ENCODE peak calls at places on chromosomes 2 and 18, in six cellular contexts. One of them, this sample, is unnamed.

GRCh38 chr2:70247364-70248144 is 874 bp downstream of the TIA1 start:
- DNase-seq in HepG2: no peak
- DNase-seq in GM12878: no peak
- DNase-seq in SK-N-SH: no peak
- DNase-seq in H1: no peak
- DNase-seq in K562: no peak
- DNase-seq in this sample: no peak

GRCh38 chr2:231928481-231928880 is 2.3 kb upstream of the NPPC start:
- DNase-seq in GM12878: no peak
- DNase-seq in H1: no peak
- DNase-seq in K562: no peak
- DNase-seq in SK-N-SH: peak
- DNase-seq in HepG2: peak
- DNase-seq in this sample: no peak

GRCh38 chr2:27606611-27607010 is 22.2 kb downstream of the CCDC121 start:
- DNase-seq in GM12878: no peak
- DNase-seq in K562: no peak
- DNase-seq in HepG2: no peak
- DNase-seq in SK-N-SH: no peak
- DNase-seq in H1: no peak
- DNase-seq in this sample: no peak

GRCh38 chr2:103959174-103960125 is 894.5 kb upstream of the POU3F3 start:
- DNase-seq in K562: no peak
- DNase-seq in GM12878: no peak
- DNase-seq in HepG2: peak
- DNase-seq in SK-N-SH: peak
- DNase-seq in H1: peak
- DNase-seq in this sample: no peak

GRCh38 chr2:203534486-203535077 is 519 bp downstream of the RAPH1 start:
- DNase-seq in GM12878: no peak
- DNase-seq in K562: no peak
- DNase-seq in HepG2: peak
- DNase-seq in SK-N-SH: peak
- DNase-seq in H1: no peak
- DNase-seq in this sample: no peak

GRCh38 chr2:17830053-17831034 is 14.1 kb downstream of the MSGN1 start:
- DNase-seq in K562: peak
- DNase-seq in H1: peak
- DNase-seq in HepG2: peak
- DNase-seq in SK-N-SH: peak
- DNase-seq in GM12878: no peak
- DNase-seq in this sample: peak

GRCh38 chr2:63007813-63008458 is 42.7 kb upstream of the OTX1 start:
- DNase-seq in GM12878: no peak
- DNase-seq in SK-N-SH: no peak
- DNase-seq in H1: no peak
- DNase-seq in HepG2: no peak
- DNase-seq in K562: no peak
- DNase-seq in this sample: no peak

GRCh38 chr2:75277111-75277510 is 77.8 kb upstream of the TACR1 start:
- DNase-seq in H1: no peak
- DNase-seq in SK-N-SH: no peak
- DNase-seq in K562: no peak
- DNase-seq in GM12878: no peak
- DNase-seq in HepG2: no peak
- DNase-seq in this sample: no peak

GRCh38 chr2:205734436-205734835 is 52.1 kb downstream of the NRP2 start:
- DNase-seq in H1: no peak
- DNase-seq in SK-N-SH: peak
- DNase-seq in HepG2: peak
- DNase-seq in GM12878: no peak
- DNase-seq in K562: peak
- DNase-seq in this sample: no peak

GRCh38 chr2:8558096-8558495 is 123.8 kb upstream of the ID2 start:
- DNase-seq in SK-N-SH: no peak
- DNase-seq in GM12878: no peak
- DNase-seq in H1: no peak
- DNase-seq in K562: no peak
- DNase-seq in HepG2: no peak
- DNase-seq in this sample: no peak

GRCh38 chr2:165454905-165455304 is 14.6 kb upstream of the CSRNP3 start:
- DNase-seq in H1: no peak
- DNase-seq in K562: no peak
- DNase-seq in HepG2: no peak
- DNase-seq in SK-N-SH: no peak
- DNase-seq in GM12878: no peak
- DNase-seq in this sample: no peak

GRCh38 chr2:200615247-200615646 is 29.4 kb downstream of the AOX1 start:
- DNase-seq in K562: no peak
- DNase-seq in GM12878: no peak
- DNase-seq in SK-N-SH: no peak
- DNase-seq in HepG2: peak
- DNase-seq in H1: no peak
- DNase-seq in this sample: peak

GRCh38 chr2:9170458-9171130 is 36.0 kb upstream of the ASAP2 start:
- DNase-seq in GM12878: no peak
- DNase-seq in HepG2: no peak
- DNase-seq in SK-N-SH: no peak
- DNase-seq in K562: no peak
- DNase-seq in H1: no peak
- DNase-seq in this sample: no peak

GRCh38 chr2:155235710-155236109 is 537.2 kb downstream of the KCNJ3 start:
- DNase-seq in SK-N-SH: no peak
- DNase-seq in H1: no peak
- DNase-seq in GM12878: no peak
- DNase-seq in HepG2: no peak
- DNase-seq in K562: no peak
- DNase-seq in this sample: no peak

GRCh38 chr18:51430538-51430937 is 233.1 kb upstream of the MEX3C start:
- DNase-seq in SK-N-SH: no peak
- DNase-seq in K562: no peak
- DNase-seq in HepG2: no peak
- DNase-seq in GM12878: no peak
- DNase-seq in H1: no peak
- DNase-seq in this sample: no peak

GRCh38 chr2:105977212-105977611 is 216.9 kb downstream of the UXS1 start:
- DNase-seq in HepG2: peak
- DNase-seq in GM12878: no peak
- DNase-seq in H1: no peak
- DNase-seq in K562: no peak
- DNase-seq in SK-N-SH: no peak
- DNase-seq in this sample: no peak

GRCh38 chr18:27599202-27599829 is 414.2 kb upstream of the CHST9 start:
- DNase-seq in GM12878: no peak
- DNase-seq in K562: peak
- DNase-seq in HepG2: peak
- DNase-seq in H1: no peak
- DNase-seq in SK-N-SH: peak
- DNase-seq in this sample: peak

GRCh38 chr2:240369725-240370585 is 65.5 kb upstream of the GPC1 start:
- DNase-seq in K562: no peak
- DNase-seq in HepG2: peak
- DNase-seq in SK-N-SH: no peak
- DNase-seq in GM12878: no peak
- DNase-seq in H1: peak
- DNase-seq in this sample: no peak

GRCh38 chr2:217618744-217619143 is 384.1 kb downstream of the TNS1 start:
- DNase-seq in HepG2: no peak
- DNase-seq in SK-N-SH: no peak
- DNase-seq in K562: no peak
- DNase-seq in GM12878: no peak
- DNase-seq in H1: no peak
- DNase-seq in this sample: no peak

GRCh38 chr2:109402180-109402579 is 211.6 kb downstream of the SEPTIN10 start:
- DNase-seq in GM12878: no peak
- DNase-seq in HepG2: no peak
- DNase-seq in SK-N-SH: no peak
- DNase-seq in K562: no peak
- DNase-seq in H1: no peak
- DNase-seq in this sample: no peak

GRCh38 chr18:11665146-11665545 is 23.9 kb upstream of the GNAL start:
- DNase-seq in K562: no peak
- DNase-seq in H1: no peak
- DNase-seq in SK-N-SH: no peak
- DNase-seq in GM12878: no peak
- DNase-seq in HepG2: no peak
- DNase-seq in this sample: no peak

DNA sequence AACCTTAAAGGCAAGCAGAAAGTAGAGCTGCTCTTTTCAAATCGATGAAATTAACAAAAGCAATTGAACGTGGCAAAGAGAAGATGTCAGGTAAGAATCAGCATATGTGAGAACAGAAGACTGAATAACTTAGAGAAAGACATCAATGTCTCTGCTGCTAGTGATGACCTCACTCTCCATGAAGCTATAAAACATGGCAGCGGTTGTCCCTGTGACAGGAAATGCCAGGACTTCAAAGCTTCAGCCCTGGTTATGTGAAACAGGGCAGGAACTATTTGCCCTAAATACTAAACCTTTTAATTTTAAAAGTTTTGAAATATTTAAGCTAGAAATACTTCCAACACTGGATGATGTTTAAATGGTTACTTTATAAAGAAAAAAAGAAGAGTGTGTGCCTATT is 383.7 kb downstream of the XIRP2 start:
- DNase-seq in HepG2: no peak
- DNase-seq in H1: no peak
- DNase-seq in SK-N-SH: no peak
- DNase-seq in GM12878: no peak
- DNase-seq in K562: no peak
- DNase-seq in this sample: no peak
- TF ChIP-seq CTCF in HepG2: no peak
- TF ChIP-seq CTCF in H1: no peak
- TF ChIP-seq CTCF in SK-N-SH: no peak
- TF ChIP-seq CTCF in GM12878: no peak
- TF ChIP-seq CTCF in K562: no peak
- TF ChIP-seq CTCF in this sample: no peak

DNA sequence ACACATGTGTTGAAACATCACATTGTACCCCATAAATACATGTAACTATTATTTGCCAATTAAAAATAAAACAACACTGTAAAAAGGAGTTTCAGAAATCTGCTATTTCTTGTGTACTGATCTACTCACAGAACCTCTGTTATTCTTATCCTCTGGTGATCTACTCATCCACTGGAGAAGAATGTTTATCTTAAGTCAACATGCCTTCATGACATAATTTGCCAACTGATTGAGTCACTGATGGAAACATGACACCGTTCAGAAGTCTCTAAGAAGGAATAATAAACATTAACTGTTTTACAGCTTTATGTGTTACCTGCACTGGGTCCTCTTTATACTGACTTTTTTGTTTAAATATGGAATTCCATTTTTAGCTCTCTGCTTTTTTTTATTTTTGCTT is 555.2 kb downstream of the DCDC2C start:
- DNase-seq in HepG2: peak
- DNase-seq in GM12878: no peak
- DNase-seq in K562: no peak
- DNase-seq in H1: no peak
- DNase-seq in SK-N-SH: no peak
- DNase-seq in this sample: no peak
- TF ChIP-seq GABPA in HepG2: no peak
- TF ChIP-seq GABPA in GM12878: no peak
- TF ChIP-seq GABPA in K562: no peak
- TF ChIP-seq GABPA in H1: no peak
- TF ChIP-seq GABPA in SK-N-SH: no peak
- TF ChIP-seq GABPA in this sample: no peak

DNA sequence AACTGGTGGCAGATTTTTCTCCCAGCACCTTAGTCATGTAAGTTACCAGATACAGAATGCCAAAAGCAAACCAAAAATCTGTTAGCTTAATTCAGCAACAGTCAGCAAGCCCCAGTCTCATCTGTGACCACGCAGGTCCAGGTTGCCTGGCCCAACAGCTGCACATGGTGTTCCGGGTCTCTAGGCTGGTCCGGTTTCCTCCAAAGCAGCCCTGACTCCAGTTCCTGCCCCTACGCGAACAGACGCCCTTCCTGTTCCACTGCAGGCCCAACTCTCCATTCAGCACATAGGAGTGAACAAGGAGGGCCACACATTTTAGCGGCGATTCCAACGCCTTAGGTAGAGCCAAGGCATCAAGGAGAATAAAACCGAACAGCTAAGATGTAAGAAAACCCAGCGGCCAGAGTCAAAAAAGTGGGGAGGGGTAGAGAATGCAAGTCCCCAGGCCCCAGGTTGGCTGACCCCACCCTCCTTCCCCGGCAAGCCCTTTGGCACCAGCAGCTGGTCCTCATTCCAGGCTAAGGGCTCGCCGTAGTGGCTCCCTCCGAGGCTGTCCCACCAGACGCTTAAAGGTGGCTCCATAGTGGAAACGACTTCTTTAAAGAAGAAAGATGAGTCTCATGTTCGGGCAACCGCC is 1.5 kb downstream of the STK25 start:
- DNase-seq in H1: no peak
- DNase-seq in SK-N-SH: no peak
- DNase-seq in HepG2: no peak
- DNase-seq in GM12878: no peak
- DNase-seq in K562: no peak
- DNase-seq in this sample: no peak
- H3K4me3 ChIP-seq in H1: peak
- H3K4me3 ChIP-seq in SK-N-SH: peak
- H3K4me3 ChIP-seq in HepG2: peak
- H3K4me3 ChIP-seq in GM12878: peak
- H3K4me3 ChIP-seq in K562: peak
- H3K4me3 ChIP-seq in this sample: no peak

GRCh38 chr2:177123048-177123447 is 89.5 kb upstream of the HNRNPA3 start:
- DNase-seq in HepG2: no peak
- DNase-seq in K562: no peak
- DNase-seq in GM12878: no peak
- DNase-seq in SK-N-SH: no peak
- DNase-seq in H1: no peak
- DNase-seq in this sample: no peak
- TF ChIP-seq CTCF in HepG2: no peak
- TF ChIP-seq CTCF in K562: no peak
- TF ChIP-seq CTCF in GM12878: peak
- TF ChIP-seq CTCF in SK-N-SH: no peak
- TF ChIP-seq CTCF in H1: peak
- TF ChIP-seq CTCF in this sample: no peak

GRCh38 chr2:71823526-71823925 is 324.1 kb downstream of the CYP26B1 start:
- DNase-seq in K562: no peak
- DNase-seq in HepG2: no peak
- DNase-seq in GM12878: no peak
- DNase-seq in SK-N-SH: no peak
- DNase-seq in H1: no peak
- DNase-seq in this sample: no peak
- TF ChIP-seq GABPA in K562: no peak
- TF ChIP-seq GABPA in HepG2: no peak
- TF ChIP-seq GABPA in GM12878: no peak
- TF ChIP-seq GABPA in SK-N-SH: no peak
- TF ChIP-seq GABPA in H1: no peak
- TF ChIP-seq GABPA in this sample: no peak

GRCh38 chr2:145481334-145481922 is 961.5 kb upstream of the ZEB2 start:
- DNase-seq in H1: no peak
- DNase-seq in K562: no peak
- DNase-seq in SK-N-SH: no peak
- DNase-seq in GM12878: no peak
- DNase-seq in HepG2: no peak
- DNase-seq in this sample: no peak
- H3K4me3 ChIP-seq in H1: no peak
- H3K4me3 ChIP-seq in K562: no peak
- H3K4me3 ChIP-seq in SK-N-SH: no peak
- H3K4me3 ChIP-seq in GM12878: no peak
- H3K4me3 ChIP-seq in HepG2: no peak
- H3K4me3 ChIP-seq in this sample: no peak